ENCODE peak calls at places on chromosome 9, in ten cellular contexts. R is osteocyte; B is T-helper 9 cell; K is activated naive CD8-positive, alpha-beta T cell treated with anti-CD3 and anti-CD28 coated beads, Interleukin-2, amount 50 U/mL, for 24 hours; T is stimulated activated CD8-positive, alpha-beta memory T cell treated with anti-CD3 and anti-CD28 coated beads, Interleukin-15, amount 100 ng/mL, for 24 hours; N is activated gamma-delta T cell treated with anti-CD3 and anti-CD28 coated beads, Interleukin-2, amount 50 U/mL, for 16 hours; G is posterior vena cava; J is WTC11; Z is left lobe of liver; F is retina. O is an unnamed sample.

GRCh38 chr9:95341262-95342011 is 23.9 kb upstream of the FANCC start:
- DNase-seq in Z (no peak), K (no peak), F (no peak), B (no peak), J (peak; percentile 25), N (no peak), G (no peak), T (no peak), R (no peak), O (no peak)

GRCh38 chr9:125025584-125025983 is 84.7 kb upstream of the GOLGA1 start:
- DNase-seq in R (no peak), N (no peak), F (no peak), G (no peak), J (no peak), K (no peak), T (no peak), B (no peak), Z (no peak), O (no peak)

GRCh38 chr9:86099695-86100364 is 472 bp upstream of the GOLM1 start:
- DNase-seq in B (no peak), Z (no peak), T (no peak), F (peak; percentile 75), J (peak; percentile 26), K (peak; percentile 26), N (no peak), R (no peak), G (peak; percentile 86), O (no peak)

GRCh38 chr9:86500031-86500430 is 145.8 kb upstream of the TUT7 start:
- DNase-seq in Z (no peak), B (no peak), N (no peak), G (no peak), F (no peak), J (no peak), R (no peak), K (no peak), T (no peak), O (no peak)

GRCh38 chr9:24698864-24699518 is 153.3 kb upstream of the IZUMO3 start:
- DNase-seq in B (no peak), G (no peak), K (no peak), F (no peak), T (no peak), Z (no peak), J (no peak), N (no peak), R (no peak), O (no peak)

GRCh38 chr9:124122813-124123462 is 111.4 kb downstream of the LHX2 start:
- DNase-seq in Z (no peak), K (no peak), R (no peak), F (no peak), B (no peak), T (no peak), J (no peak), G (no peak), N (no peak), O (no peak)

GRCh38 chr9:116928884-116929283 is 241.8 kb downstream of the TRIM32 start:
- DNase-seq in N (no peak), R (no peak), J (peak; percentile 54), T (no peak), G (no peak), Z (no peak), F (no peak), B (no peak), K (no peak), O (no peak)

GRCh38 chr9:136940526-136941230 is 3.9 kb downstream of the FBXW5 start:
- DNase-seq in N (no peak), R (no peak), T (no peak), B (no peak), K (no peak), J (no peak), G (no peak), Z (peak; percentile 58), F (no peak), O (no peak)

GRCh38 chr9:130528674-130529073 is 50.7 kb upstream of the FUBP3 start:
- DNase-seq in T (no peak), Z (no peak), N (no peak), F (no peak), B (no peak), R (no peak), J (no peak), K (no peak), G (no peak), O (no peak)

GRCh38 chr9:133671371-133671770 is 35.2 kb downstream of the DBH start:
- DNase-seq in F (no peak), J (no peak), N (no peak), Z (no peak), B (no peak), T (no peak), K (no peak), G (no peak), R (no peak), O (no peak)

GRCh38 chr9:100222674-100223073 is 123.6 kb downstream of the INVS start:
- DNase-seq in T (no peak), J (no peak), K (no peak), N (no peak), R (no peak), B (no peak), F (peak; percentile 33), G (no peak), Z (no peak), O (no peak)

GRCh38 chr9:136683173-136683745 is 4.0 kb downstream of the AGPAT2 start:
- DNase-seq in G (no peak), B (no peak), N (no peak), R (no peak), K (no peak), F (no peak), Z (peak; percentile 85), T (no peak), J (no peak), O (no peak)

GRCh38 chr9:126440938-126441337 is 114.3 kb downstream of the MVB12B start:
- DNase-seq in F (peak; percentile 84), R (no peak), N (no peak), G (no peak), Z (peak; percentile 15), T (no peak), J (no peak), B (no peak), K (no peak), O (no peak)

GRCh38 chr9:132878695-132879064 is at the start of gene SPACA9:
- DNase-seq in N (no peak), K (peak; percentile 45), T (no peak), F (no peak), J (peak; percentile 70), B (peak; percentile 4), G (peak; percentile 93), R (peak; percentile 90), Z (peak; percentile 61), O (no peak)